ENCODE peak calls at places on chromosomes 7 and 10, in eight cellular contexts. F, E, C, K, T, G, D and Z are unnamed samples.

GRCh38 chr10:74262856-74263255 is 111.8 kb downstream of the ADK start:
- DNase-seq in F (no peak), C (no peak), T (no peak), D (no peak), E (no peak), G (no peak), K (no peak), Z (no peak)

GRCh38 chr7:63900394-63901203 is 98.0 kb upstream of the ZNF722 start:
- DNase-seq in G (peak), F (peak), E (peak), K (no peak), D (peak), C (peak), T (peak), Z (no peak)

GRCh38 chr7:38558786-38559185 is 72.4 kb downstream of the AMPH start:
- DNase-seq in K (no peak), T (no peak), C (no peak), F (no peak), E (no peak), G (no peak), D (no peak), Z (no peak)

GRCh38 chr10:15824498-15824897 is 35.8 kb downstream of the MINDY3 start:
- DNase-seq in G (no peak), F (no peak), E (no peak), T (no peak), D (no peak), C (no peak), K (no peak), Z (no peak)

GRCh38 chr7:121049028-121049791 is 60.7 kb downstream of the CPED1 start:
- DNase-seq in T (no peak), D (no peak), F (no peak), G (no peak), C (no peak), E (no peak), K (no peak), Z (no peak)

GRCh38 chr10:29540016-29540415 is 94.8 kb downstream of the SVIL start:
- DNase-seq in K (no peak), C (no peak), F (no peak), T (no peak), E (no peak), D (no peak), G (no peak), Z (no peak)

GRCh38 chr10:89869180-89869579 is 167.8 kb downstream of the KIF20B start:
- DNase-seq in E (no peak), K (no peak), D (no peak), G (no peak), T (no peak), C (no peak), F (no peak), Z (no peak)

GRCh38 chr7:18555120-18555519 is 59.6 kb downstream of the HDAC9 start:
- DNase-seq in E (no peak), T (no peak), C (no peak), D (no peak), F (no peak), K (no peak), G (no peak), Z (no peak)

GRCh38 chr7:43784030-43785001 is 25.8 kb downstream of the BLVRA start:
- DNase-seq in D (no peak), F (no peak), C (no peak), T (no peak), E (no peak), G (no peak), K (no peak), Z (no peak)

GRCh38 chr10:77635402-77636227 is 2.0 kb downstream of the KCNMA1 start:
- DNase-seq in G (no peak), E (no peak), F (no peak), C (no peak), K (no peak), D (no peak), T (no peak), Z (no peak)

GRCh38 chr7:716212-716611 is 10.3 kb upstream of the DNAAF5 start:
- DNase-seq in K (no peak), C (peak), E (no peak), F (no peak), G (no peak), D (no peak), T (no peak), Z (no peak)

GRCh38 chr7:114084381-114085312 is 165.8 kb upstream of the PPP1R3A start:
- DNase-seq in F (peak), G (no peak), D (peak), K (no peak), T (no peak), C (peak), E (peak), Z (peak)

GRCh38 chr10:52318136-52318810 is 4.2 kb downstream of the DKK1 start:
- DNase-seq in E (no peak), C (no peak), D (no peak), F (no peak), K (no peak), T (no peak), G (no peak), Z (no peak)

GRCh38 chr10:49629286-49629915 is 15.6 kb downstream of the CHAT start:
- DNase-seq in F (no peak), E (no peak), C (peak), D (no peak), K (no peak), G (no peak), T (no peak), Z (no peak)

GRCh38 chr10:122490786-122491680 is 29.7 kb downstream of the HTRA1 start:
- DNase-seq in D (peak), K (peak), T (no peak), E (peak), F (no peak), G (no peak), C (peak), Z (no peak)

GRCh38 chr10:71268751-71269150 is 50.3 kb upstream of the SLC29A3 start:
- DNase-seq in D (no peak), G (no peak), K (no peak), C (no peak), T (no peak), E (peak), F (no peak), Z (no peak)

GRCh38 chr10:130336612-130337304 is 200.6 kb downstream of the GLRX3 start:
- DNase-seq in F (no peak), D (no peak), K (no peak), C (peak), G (no peak), T (no peak), E (no peak), Z (no peak)

GRCh38 chr10:104098360-104098925 is 12.8 kb upstream of the COL17A1 start:
- DNase-seq in T (no peak), F (no peak), D (no peak), G (no peak), E (no peak), C (no peak), K (no peak), Z (no peak)

GRCh38 chr10:124911124-124912051 is 30.5 kb upstream of the ZRANB1 start:
- DNase-seq in F (peak), E (no peak), C (no peak), G (no peak), D (no peak), K (no peak), T (no peak), Z (no peak)

GRCh38 chr10:113309791-113310190 is 243.1 kb upstream of the HABP2 start:
- DNase-seq in C (no peak), K (no peak), D (no peak), E (no peak), G (no peak), T (no peak), F (no peak), Z (no peak)
- H3K27ac ChIP-seq in C (no peak), K (no peak), D (no peak), E (no peak), G (no peak), T (no peak), F (no peak), Z (no peak)

DNA sequence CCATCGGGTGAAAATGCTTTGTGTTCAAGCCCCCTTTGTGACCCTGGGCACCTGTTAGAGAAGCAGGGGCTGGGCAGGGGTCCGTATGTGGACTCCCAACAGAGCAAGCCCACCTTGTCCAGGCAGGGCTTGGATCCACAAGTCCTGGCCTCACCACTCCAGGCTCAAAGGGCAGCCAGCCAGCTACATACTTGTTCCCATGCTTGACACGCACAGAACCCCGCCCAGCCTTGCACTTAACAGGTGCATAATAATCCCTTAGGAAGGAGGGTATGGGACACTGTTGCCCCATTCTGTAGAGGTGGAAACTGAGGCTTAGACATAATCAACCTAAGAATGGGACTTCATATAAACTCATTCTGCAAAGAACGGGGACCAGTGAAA is 160.6 kb downstream of the PRKAG2 start:
- DNase-seq in C (no peak), G (no peak), F (no peak), D (no peak), K (no peak), E (no peak), T (no peak), Z (no peak)
- H3K27ac ChIP-seq in C (peak), G (no peak), F (no peak), D (no peak), K (no peak), E (peak), T (no peak), Z (no peak)

GRCh38 chr7:123662293-123662692 is 6.6 kb downstream of the LMOD2 start:
- DNase-seq in T (no peak), F (no peak), C (no peak), E (no peak), K (no peak), D (no peak), G (no peak), Z (no peak)

GRCh38 chr7:123662755-123663154 is 7.1 kb downstream of the LMOD2 start:
- DNase-seq in D (no peak), K (no peak), G (no peak), C (no peak), T (no peak), E (no peak), F (no peak), Z (no peak)

GRCh38 chr7:123660514-123661354 is 5.1 kb downstream of the LMOD2 start:
- DNase-seq in G (no peak), E (no peak), K (no peak), F (no peak), D (no peak), T (no peak), C (no peak), Z (no peak)

GRCh38 chr7:123663200-123663599 is 7.5 kb downstream of the LMOD2 start:
- DNase-seq in E (no peak), D (no peak), C (no peak), T (no peak), K (no peak), G (no peak), F (no peak), Z (no peak)

GRCh38 chr7:123661765-123662164 is 6.1 kb downstream of the LMOD2 start:
- DNase-seq in T (no peak), C (no peak), G (no peak), D (no peak), K (no peak), E (no peak), F (no peak), Z (no peak)
- H3K27ac ChIP-seq in T (no peak), C (no peak), G (no peak), D (no peak), K (no peak), E (no peak), F (no peak), Z (no peak)

GRCh38 chr10:14415676-14416307 is 85.1 kb upstream of the FRMD4A start:
- DNase-seq in E (no peak), F (no peak), G (no peak), K (no peak), C (no peak), D (no peak), T (no peak), Z (no peak)

GRCh38 chr10:14416308-14416700 is 85.6 kb upstream of the FRMD4A start:
- DNase-seq in G (no peak), K (peak), T (no peak), D (no peak), E (no peak), F (no peak), C (no peak), Z (no peak)

GRCh38 chr10:14412624-14413023 is 81.9 kb upstream of the FRMD4A start:
- DNase-seq in F (no peak), G (no peak), D (no peak), T (no peak), K (no peak), E (no peak), C (no peak), Z (no peak)

GRCh38 chr10:14413583-14413982 is 82.9 kb upstream of the FRMD4A start:
- DNase-seq in E (no peak), C (no peak), G (no peak), D (no peak), T (no peak), F (no peak), K (no peak), Z (no peak)

GRCh38 chr10:14414901-14415300 is 84.2 kb upstream of the FRMD4A start:
- DNase-seq in T (no peak), G (no peak), K (no peak), C (no peak), F (no peak), E (no peak), D (no peak), Z (no peak)
- H3K27ac ChIP-seq in T (no peak), G (no peak), K (no peak), C (no peak), F (no peak), E (no peak), D (no peak), Z (no peak)

GRCh38 chr7:50795253-50795652 is 12.6 kb upstream of the GRB10 start:
- DNase-seq in G (no peak), T (no peak), D (no peak), F (no peak), E (no peak), K (no peak), C (no peak), Z (no peak)

GRCh38 chr7:50792342-50793114 is 9.8 kb upstream of the GRB10 start:
- DNase-seq in D (no peak), G (peak), F (peak), T (no peak), K (no peak), E (peak), C (peak), Z (peak)

GRCh38 chr7:50795831-50796230 is 13.1 kb upstream of the GRB10 start:
- DNase-seq in T (no peak), D (no peak), C (no peak), K (no peak), E (peak), F (no peak), G (no peak), Z (peak)

GRCh38 chr7:50793115-50793946 is 10.6 kb upstream of the GRB10 start:
- DNase-seq in F (peak), T (no peak), C (peak), D (no peak), E (peak), G (peak), K (no peak), Z (peak)

GRCh38 chr7:50793947-50794570 is 11.4 kb upstream of the GRB10 start:
- DNase-seq in F (no peak), E (no peak), D (no peak), C (no peak), G (no peak), K (no peak), T (no peak), Z (no peak)
- H3K27ac ChIP-seq in F (peak), E (peak), D (peak), C (peak), G (no peak), K (no peak), T (peak), Z (no peak)